ENCODE peak calls at places on chromosomes 11 and 22, in four cellular contexts. W is GM12891, I is ovary, T is tibial nerve. E is an unnamed sample.

GRCh38 chr22:23083315-23084021 is 13.1 kb downstream of the GNAZ start:
- DNase-seq in W (no peak), I (no peak), T (no peak), E (no peak)

GRCh38 chr11:126113515-126113957 is 50.9 kb upstream of the CDON start:
- DNase-seq in W (no peak), I (peak; percentile 87), T (peak; percentile 71), E (peak; percentile 80)

GRCh38 chr11:129592191-129592590 is 216.5 kb downstream of the BARX2 start:
- DNase-seq in W (no peak), I (no peak), T (no peak), E (no peak)

GRCh38 chr22:32862083-32862482 is 60.6 kb downstream of the TIMP3 start:
- DNase-seq in W (no peak), I (no peak), T (no peak), E (no peak)

GRCh38 chr22:46509416-46510089 is 27.9 kb downstream of the CELSR1 start:
- DNase-seq in W (no peak), I (no peak), T (no peak), E (no peak)

GRCh38 chr22:30262917-30263741 is 3.5 kb downstream of the OSM start:
- DNase-seq in W (peak; percentile 70), I (peak; percentile 84), T (peak; percentile 69), E (no peak)

GRCh38 chr11:98561877-98562395 is 458.8 kb upstream of the CNTN5 start:
- DNase-seq in W (no peak), I (no peak), T (no peak), E (no peak)

GRCh38 chr11:60485987-60486386 is 6.6 kb upstream of the MS4A12 start:
- DNase-seq in W (peak; percentile 64), I (no peak), T (no peak), E (no peak)

GRCh38 chr11:134411887-134412507 is at the start of gene B3GAT1:
- DNase-seq in W (no peak), I (no peak), T (no peak), E (no peak)

GRCh38 chr11:110479070-110479444 is 49.3 kb downstream of the FDX1 start:
- DNase-seq in W (no peak), I (no peak), T (no peak), E (no peak)

GRCh38 chr22:42742940-42743339 is 22.3 kb upstream of the A4GALT start:
- DNase-seq in W (no peak), I (no peak), T (no peak), E (no peak)

GRCh38 chr11:18706330-18707243 is 8.0 kb downstream of the TMEM86A start:
- DNase-seq in W (no peak), I (peak; percentile 85), T (no peak), E (no peak)

GRCh38 chr11:128195057-128195751 is 392.2 kb downstream of the ETS1 start:
- DNase-seq in W (peak; percentile 4), I (no peak), T (no peak), E (no peak)

GRCh38 chr11:3123761-3124733 is 41.1 kb downstream of the OSBPL5 start:
- DNase-seq in W (no peak), I (peak; percentile 80), T (peak; percentile 85), E (peak; percentile 89)

GRCh38 chr11:113721462-113722066 is 15.5 kb upstream of the TMPRSS5 start:
- DNase-seq in W (no peak), I (no peak), T (no peak), E (no peak)

GRCh38 chr11:46560300-46561025 is 33.4 kb downstream of the AMBRA1 start:
- DNase-seq in W (no peak), I (no peak), T (no peak), E (no peak)

GRCh38 chr11:73240190-73240781 is 22.2 kb downstream of the P2RY2 start:
- DNase-seq in W (no peak), I (peak; percentile 31), T (no peak), E (no peak)

GRCh38 chr11:15602779-15603178 is 488.1 kb downstream of the INSC start:
- DNase-seq in W (no peak), I (no peak), T (no peak), E (no peak)

GRCh38 chr11:17927041-17927440 is 85.8 kb downstream of the SERGEF start:
- DNase-seq in W (no peak), I (no peak), T (no peak), E (no peak)

GRCh38 chr22:37675930-37676571 is 615 bp downstream of the LGALS1 start:
- DNase-seq in W (no peak), I (peak; percentile 67), T (no peak), E (no peak)

GRCh38 chr22:38353142-38353629 is 36.0 kb upstream of the CSNK1E start:
- DNase-seq in W (peak; percentile 88), I (peak; percentile 85), T (peak; percentile 43), E (peak; percentile 49)

GRCh38 chr11:1870721-1871466 is 18.0 kb downstream of the LSP1 start:
- DNase-seq in W (no peak), I (no peak), T (no peak), E (no peak)

GRCh38 chr22:28925916-28926315 is 42.5 kb downstream of the ZNRF3 start:
- DNase-seq in W (no peak), I (no peak), T (no peak), E (no peak)

GRCh38 chr11:86214710-86215109 is 29.8 kb upstream of the EED start:
- DNase-seq in W (no peak), I (no peak), T (no peak), E (no peak)

GRCh38 chr11:69918938-69919650 is 99.9 kb upstream of the FGF3 start:
- DNase-seq in W (peak; percentile 89), I (peak; percentile 90), T (no peak), E (peak; percentile 71)

GRCh38 chr11:9574556-9574805 is 1.0 kb downstream of the WEE1 start:
- DNase-seq in W (no peak), I (peak; percentile 78), T (no peak), E (no peak)

GRCh38 chr11:35626511-35626910 is 8.3 kb downstream of the FJX1 start:
- DNase-seq in W (no peak), I (no peak), T (no peak), E (no peak)

DNA sequence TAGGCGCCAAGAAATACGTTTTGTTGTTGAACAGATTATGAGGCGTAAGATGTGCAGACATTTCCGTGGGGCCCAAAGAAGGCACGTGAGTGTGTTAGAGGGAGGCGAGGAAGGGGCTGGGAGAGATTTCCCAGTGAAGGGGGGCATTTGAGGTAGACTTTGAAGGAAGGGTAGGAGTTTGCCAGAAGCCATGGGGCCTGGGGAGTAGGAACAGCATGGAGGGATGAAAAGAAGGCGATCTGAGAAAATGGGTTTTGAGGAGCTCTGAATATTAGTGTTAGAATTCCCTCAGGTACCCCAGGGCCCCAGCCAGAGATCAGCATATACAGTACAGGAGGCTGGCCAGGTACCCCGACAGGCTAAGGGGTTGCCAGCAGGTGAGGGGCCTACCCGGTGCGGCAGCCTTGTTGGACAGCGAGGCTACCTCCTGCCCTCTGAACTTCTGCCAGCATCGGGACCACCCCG is 414 bp upstream of the MIEF1 start:
- DNase-seq in W (no peak), I (no peak), T (no peak), E (no peak)
- TF ChIP-seq POLR2A in W (no peak), I (no peak), T (no peak), E (no peak)

DNA sequence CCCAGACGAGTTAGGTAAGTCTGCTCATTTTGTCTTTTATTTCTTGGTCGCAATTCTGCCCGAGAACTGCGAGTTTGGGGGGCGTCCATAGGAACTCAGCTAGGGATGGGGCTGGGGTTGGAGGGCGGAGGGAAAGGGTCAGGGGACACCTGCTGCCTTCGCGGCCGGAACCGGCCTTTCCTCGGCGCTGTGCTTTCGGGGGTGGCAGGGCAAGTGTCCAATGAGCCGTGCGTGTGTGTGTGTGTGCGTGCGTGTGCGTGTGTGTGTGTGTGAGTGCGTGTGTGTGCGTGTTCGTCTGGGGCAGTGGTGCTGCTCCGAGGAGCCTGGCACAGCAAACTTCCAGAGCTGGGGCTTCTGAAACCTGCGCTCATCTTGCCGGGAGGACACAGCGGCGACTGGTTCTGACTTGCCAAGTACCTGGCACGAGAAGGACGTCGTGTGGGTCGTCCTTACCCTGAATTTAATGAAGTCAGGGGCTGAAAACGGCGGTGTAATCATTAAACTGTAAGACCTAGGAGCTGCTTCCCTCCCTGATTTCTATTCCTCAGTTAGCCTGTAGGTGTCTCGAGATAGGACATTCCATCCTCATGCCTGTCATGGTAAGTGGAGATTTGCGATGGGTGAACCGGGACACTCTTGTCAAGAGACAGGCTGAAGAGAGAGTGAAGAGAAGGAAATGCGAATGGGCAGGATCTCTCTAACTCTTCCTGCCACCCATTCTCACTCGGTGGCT is 27.0 kb upstream of the AMOTL1 start:
- DNase-seq in W (peak; percentile 19), I (peak; percentile 67), T (no peak), E (peak; percentile 49)
- TF ChIP-seq POLR2A in W (no peak), I (no peak), T (no peak), E (no peak)

GRCh38 chr11:67466962-67467771 is 1.9 kb downstream of the TMEM134 start:
- DNase-seq in W (no peak), I (no peak), T (no peak), E (no peak)

GRCh38 chr11:67468056-67468455 is 995 bp downstream of the TMEM134 start:
- DNase-seq in W (no peak), I (peak; percentile 66), T (no peak), E (no peak)

GRCh38 chr11:67470337-67471002 is 1.4 kb upstream of the TMEM134 start:
- DNase-seq in W (no peak), I (no peak), T (no peak), E (no peak)

GRCh38 chr11:67468509-67468834 is 579 bp downstream of the TMEM134 start:
- DNase-seq in W (no peak), I (no peak), T (no peak), E (no peak)

GRCh38 chr11:67468835-67469811 is at the start of gene TMEM134:
- DNase-seq in W (peak; percentile 94), I (peak; percentile 94), T (peak; percentile 84), E (peak; percentile 93)
- TF ChIP-seq POLR2A in W (peak; percentile 81), I (peak; percentile 51), T (no peak), E (peak; percentile 73)

GRCh38 chr11:56353991-56354390 is at the start of gene OR8J1:
- DNase-seq in W (no peak), I (no peak), T (no peak), E (no peak)
- TF ChIP-seq POLR2A in W (no peak), I (no peak), T (no peak), E (no peak)